ENCODE peak calls at places on chromosomes 16 and 17, in nine cellular contexts. One of them, this sample, is unnamed.

GRCh38 chr16:78705694-78706093 is 606.2 kb downstream of the WWOX start:
- DNase-seq in HepG2: peak; percentile 82
- DNase-seq in stomach: no peak
- DNase-seq in suprapubic skin: no peak
- DNase-seq in SK-N-SH: peak; percentile 4
- DNase-seq in K562: peak; percentile 30
- DNase-seq in transverse colon: no peak
- DNase-seq in upper lobe of left lung: no peak
- DNase-seq in esophagus muscularis mucosa: no peak
- DNase-seq in this sample: no peak

GRCh38 chr17:81049973-81050551 is 15.1 kb downstream of the BAIAP2 start:
- DNase-seq in HepG2: no peak
- DNase-seq in stomach: peak; percentile 89
- DNase-seq in suprapubic skin: no peak
- DNase-seq in SK-N-SH: peak; percentile 50
- DNase-seq in K562: no peak
- DNase-seq in transverse colon: peak; percentile 82
- DNase-seq in upper lobe of left lung: peak; percentile 87
- DNase-seq in esophagus muscularis mucosa: no peak
- DNase-seq in this sample: no peak

GRCh38 chr17:8514801-8515200 is 79.1 kb downstream of the NDEL1 start:
- DNase-seq in HepG2: no peak
- DNase-seq in stomach: no peak
- DNase-seq in suprapubic skin: no peak
- DNase-seq in SK-N-SH: no peak
- DNase-seq in K562: no peak
- DNase-seq in transverse colon: no peak
- DNase-seq in upper lobe of left lung: no peak
- DNase-seq in esophagus muscularis mucosa: no peak
- DNase-seq in this sample: no peak

GRCh38 chr16:49500211-49500610 is 126.6 kb downstream of the C16orf78 start:
- DNase-seq in HepG2: no peak
- DNase-seq in stomach: no peak
- DNase-seq in suprapubic skin: peak; percentile 20
- DNase-seq in SK-N-SH: no peak
- DNase-seq in K562: no peak
- DNase-seq in transverse colon: no peak
- DNase-seq in upper lobe of left lung: peak; percentile 11
- DNase-seq in esophagus muscularis mucosa: no peak
- DNase-seq in this sample: no peak

GRCh38 chr17:74126179-74126900 is 77.1 kb upstream of the RPL38 start:
- DNase-seq in HepG2: no peak
- DNase-seq in stomach: peak; percentile 40
- DNase-seq in suprapubic skin: no peak
- DNase-seq in SK-N-SH: no peak
- DNase-seq in K562: no peak
- DNase-seq in transverse colon: peak; percentile 40
- DNase-seq in upper lobe of left lung: no peak
- DNase-seq in esophagus muscularis mucosa: no peak
- DNase-seq in this sample: no peak

GRCh38 chr16:14286381-14287230 is 215.5 kb downstream of the MRTFB start:
- DNase-seq in HepG2: no peak
- DNase-seq in stomach: no peak
- DNase-seq in suprapubic skin: no peak
- DNase-seq in SK-N-SH: no peak
- DNase-seq in K562: no peak
- DNase-seq in transverse colon: peak; percentile 22
- DNase-seq in upper lobe of left lung: no peak
- DNase-seq in esophagus muscularis mucosa: no peak
- DNase-seq in this sample: no peak

GRCh38 chr16:79286646-79287423 is 313.7 kb downstream of the MAF start:
- DNase-seq in HepG2: no peak
- DNase-seq in stomach: peak; percentile 49
- DNase-seq in suprapubic skin: no peak
- DNase-seq in SK-N-SH: no peak
- DNase-seq in K562: no peak
- DNase-seq in transverse colon: peak; percentile 58
- DNase-seq in upper lobe of left lung: peak; percentile 53
- DNase-seq in esophagus muscularis mucosa: no peak
- DNase-seq in this sample: peak; percentile 74

GRCh38 chr16:14196011-14196410 is 124.9 kb downstream of the MRTFB start:
- DNase-seq in HepG2: no peak
- DNase-seq in stomach: no peak
- DNase-seq in suprapubic skin: no peak
- DNase-seq in SK-N-SH: peak; percentile 27
- DNase-seq in K562: no peak
- DNase-seq in transverse colon: no peak
- DNase-seq in upper lobe of left lung: no peak
- DNase-seq in esophagus muscularis mucosa: no peak
- DNase-seq in this sample: no peak

GRCh38 chr17:48330386-48330785 is 99.6 kb downstream of the SKAP1 start:
- DNase-seq in HepG2: no peak
- DNase-seq in stomach: no peak
- DNase-seq in suprapubic skin: no peak
- DNase-seq in SK-N-SH: no peak
- DNase-seq in K562: no peak
- DNase-seq in transverse colon: no peak
- DNase-seq in upper lobe of left lung: no peak
- DNase-seq in esophagus muscularis mucosa: no peak
- DNase-seq in this sample: no peak

GRCh38 chr17:77695386-77695785 is 263.1 kb upstream of the TNRC6C start:
- DNase-seq in HepG2: no peak
- DNase-seq in stomach: no peak
- DNase-seq in suprapubic skin: peak; percentile 37
- DNase-seq in SK-N-SH: no peak
- DNase-seq in K562: no peak
- DNase-seq in transverse colon: no peak
- DNase-seq in upper lobe of left lung: no peak
- DNase-seq in esophagus muscularis mucosa: no peak
- DNase-seq in this sample: no peak

GRCh38 chr17:29514792-29515191 is 52.0 kb downstream of the ABHD15 start:
- DNase-seq in HepG2: no peak
- DNase-seq in stomach: no peak
- DNase-seq in suprapubic skin: no peak
- DNase-seq in SK-N-SH: no peak
- DNase-seq in K562: no peak
- DNase-seq in transverse colon: no peak
- DNase-seq in upper lobe of left lung: no peak
- DNase-seq in esophagus muscularis mucosa: no peak
- DNase-seq in this sample: no peak

GRCh38 chr17:74738051-74738996 is 1.3 kb downstream of the RAB37 start:
- DNase-seq in HepG2: peak; percentile 82
- DNase-seq in stomach: peak; percentile 65
- DNase-seq in suprapubic skin: no peak
- DNase-seq in SK-N-SH: no peak
- DNase-seq in K562: no peak
- DNase-seq in transverse colon: peak; percentile 76
- DNase-seq in upper lobe of left lung: peak; percentile 55
- DNase-seq in esophagus muscularis mucosa: no peak
- DNase-seq in this sample: no peak

GRCh38 chr16:17367932-17368331 is 102.8 kb downstream of the XYLT1 start:
- DNase-seq in HepG2: no peak
- DNase-seq in stomach: no peak
- DNase-seq in suprapubic skin: no peak
- DNase-seq in SK-N-SH: peak; percentile 27
- DNase-seq in K562: peak; percentile 5
- DNase-seq in transverse colon: peak; percentile 41
- DNase-seq in upper lobe of left lung: no peak
- DNase-seq in esophagus muscularis mucosa: no peak
- DNase-seq in this sample: peak; percentile 78

GRCh38 chr17:690346-690745 is 24.3 kb downstream of the VPS53 start:
- DNase-seq in HepG2: no peak
- DNase-seq in stomach: no peak
- DNase-seq in suprapubic skin: no peak
- DNase-seq in SK-N-SH: no peak
- DNase-seq in K562: no peak
- DNase-seq in transverse colon: no peak
- DNase-seq in upper lobe of left lung: no peak
- DNase-seq in esophagus muscularis mucosa: no peak
- DNase-seq in this sample: no peak

GRCh38 chr17:19495828-19496227 is 37.8 kb upstream of the SLC47A1 start:
- DNase-seq in HepG2: no peak
- DNase-seq in stomach: no peak
- DNase-seq in suprapubic skin: no peak
- DNase-seq in SK-N-SH: no peak
- DNase-seq in K562: no peak
- DNase-seq in transverse colon: no peak
- DNase-seq in upper lobe of left lung: no peak
- DNase-seq in esophagus muscularis mucosa: no peak
- DNase-seq in this sample: no peak

GRCh38 chr17:51275381-51275780 is 15.0 kb downstream of the UTP18 start:
- DNase-seq in HepG2: no peak
- DNase-seq in stomach: no peak
- DNase-seq in suprapubic skin: no peak
- DNase-seq in SK-N-SH: no peak
- DNase-seq in K562: no peak
- DNase-seq in transverse colon: no peak
- DNase-seq in upper lobe of left lung: no peak
- DNase-seq in esophagus muscularis mucosa: no peak
- DNase-seq in this sample: no peak

GRCh38 chr17:41061969-41062368 is 2.1 kb upstream of the KRTAP2-3 start:
- DNase-seq in HepG2: peak; percentile 62
- DNase-seq in stomach: no peak
- DNase-seq in suprapubic skin: no peak
- DNase-seq in SK-N-SH: no peak
- DNase-seq in K562: no peak
- DNase-seq in transverse colon: no peak
- DNase-seq in upper lobe of left lung: no peak
- DNase-seq in esophagus muscularis mucosa: no peak
- DNase-seq in this sample: no peak

GRCh38 chr17:66964083-66964771 is at the start of gene CACNG4:
- DNase-seq in HepG2: no peak
- DNase-seq in stomach: no peak
- DNase-seq in suprapubic skin: no peak
- DNase-seq in SK-N-SH: peak; percentile 95
- DNase-seq in K562: no peak
- DNase-seq in transverse colon: no peak
- DNase-seq in upper lobe of left lung: no peak
- DNase-seq in esophagus muscularis mucosa: no peak
- DNase-seq in this sample: no peak

GRCh38 chr16:31476305-31477219 is 4.6 kb downstream of the TGFB1I1 start:
- DNase-seq in HepG2: peak; percentile 63
- DNase-seq in stomach: peak; percentile 93
- DNase-seq in suprapubic skin: peak; percentile 91
- DNase-seq in SK-N-SH: peak; percentile 59
- DNase-seq in K562: peak; percentile 87
- DNase-seq in transverse colon: peak; percentile 96
- DNase-seq in upper lobe of left lung: peak; percentile 91
- DNase-seq in esophagus muscularis mucosa: no peak
- DNase-seq in this sample: peak; percentile 85

GRCh38 chr16:69111831-69112230 is 6.4 kb downstream of the HAS3 start:
- DNase-seq in HepG2: no peak
- DNase-seq in stomach: no peak
- DNase-seq in suprapubic skin: no peak
- DNase-seq in SK-N-SH: no peak
- DNase-seq in K562: no peak
- DNase-seq in transverse colon: no peak
- DNase-seq in upper lobe of left lung: no peak
- DNase-seq in esophagus muscularis mucosa: no peak
- DNase-seq in this sample: no peak

GRCh38 chr16:69114346-69114975 is 9.0 kb downstream of the HAS3 start:
- DNase-seq in HepG2: no peak
- DNase-seq in stomach: no peak
- DNase-seq in suprapubic skin: no peak
- DNase-seq in SK-N-SH: no peak
- DNase-seq in K562: no peak
- DNase-seq in transverse colon: no peak
- DNase-seq in upper lobe of left lung: no peak
- DNase-seq in esophagus muscularis mucosa: no peak
- DNase-seq in this sample: peak; percentile 46

GRCh38 chr16:69111216-69111615 is 5.8 kb downstream of the HAS3 start:
- DNase-seq in HepG2: no peak
- DNase-seq in stomach: no peak
- DNase-seq in suprapubic skin: no peak
- DNase-seq in SK-N-SH: no peak
- DNase-seq in K562: no peak
- DNase-seq in transverse colon: no peak
- DNase-seq in upper lobe of left lung: no peak
- DNase-seq in esophagus muscularis mucosa: no peak
- DNase-seq in this sample: no peak

GRCh38 chr16:69113216-69113615 is 7.8 kb downstream of the HAS3 start:
- DNase-seq in HepG2: no peak
- DNase-seq in stomach: no peak
- DNase-seq in suprapubic skin: no peak
- DNase-seq in SK-N-SH: no peak
- DNase-seq in K562: no peak
- DNase-seq in transverse colon: no peak
- DNase-seq in upper lobe of left lung: no peak
- DNase-seq in esophagus muscularis mucosa: no peak
- DNase-seq in this sample: peak; percentile 27

GRCh38 chr16:69112285-69113129 is 7.1 kb downstream of the HAS3 start:
- DNase-seq in HepG2: peak; percentile 62
- DNase-seq in stomach: peak; percentile 71
- DNase-seq in suprapubic skin: no peak
- DNase-seq in SK-N-SH: peak; percentile 82
- DNase-seq in K562: peak; percentile 81
- DNase-seq in transverse colon: peak; percentile 64
- DNase-seq in upper lobe of left lung: peak; percentile 69
- DNase-seq in esophagus muscularis mucosa: no peak
- DNase-seq in this sample: peak; percentile 67
- TF ChIP-seq EP300 in HepG2: no peak
- TF ChIP-seq EP300 in stomach: no peak
- TF ChIP-seq EP300 in suprapubic skin: no peak
- TF ChIP-seq EP300 in SK-N-SH: no peak
- TF ChIP-seq EP300 in K562: no peak
- TF ChIP-seq EP300 in transverse colon: no peak
- TF ChIP-seq EP300 in upper lobe of left lung: no peak
- TF ChIP-seq EP300 in esophagus muscularis mucosa: no peak
- TF ChIP-seq EP300 in this sample: no peak

GRCh38 chr17:79808763-79809529 is 12.1 kb upstream of the CBX8 start:
- DNase-seq in HepG2: peak; percentile 73
- DNase-seq in stomach: peak; percentile 66
- DNase-seq in suprapubic skin: no peak
- DNase-seq in SK-N-SH: no peak
- DNase-seq in K562: peak; percentile 64
- DNase-seq in transverse colon: peak; percentile 57
- DNase-seq in upper lobe of left lung: peak; percentile 42
- DNase-seq in esophagus muscularis mucosa: no peak
- DNase-seq in this sample: no peak
- TF ChIP-seq CTCF in HepG2: peak; percentile 91
- TF ChIP-seq CTCF in stomach: no peak
- TF ChIP-seq CTCF in suprapubic skin: no peak
- TF ChIP-seq CTCF in SK-N-SH: peak; percentile 26
- TF ChIP-seq CTCF in K562: peak; percentile 55
- TF ChIP-seq CTCF in transverse colon: peak; percentile 35
- TF ChIP-seq CTCF in upper lobe of left lung: no peak
- TF ChIP-seq CTCF in esophagus muscularis mucosa: no peak
- TF ChIP-seq CTCF in this sample: no peak

GRCh38 chr17:63622571-63623390 is 564 bp downstream of the MAP3K3 start:
- DNase-seq in HepG2: peak; percentile 49
- DNase-seq in stomach: peak; percentile 80
- DNase-seq in suprapubic skin: peak; percentile 90
- DNase-seq in SK-N-SH: peak; percentile 94
- DNase-seq in K562: peak; percentile 77
- DNase-seq in transverse colon: peak; percentile 76
- DNase-seq in upper lobe of left lung: peak; percentile 77
- DNase-seq in esophagus muscularis mucosa: no peak
- DNase-seq in this sample: peak; percentile 86
- TF ChIP-seq POLR2AphosphoS5 in HepG2: no peak
- TF ChIP-seq POLR2AphosphoS5 in stomach: peak; percentile 13
- TF ChIP-seq POLR2AphosphoS5 in suprapubic skin: no peak
- TF ChIP-seq POLR2AphosphoS5 in SK-N-SH: no peak
- TF ChIP-seq POLR2AphosphoS5 in K562: no peak
- TF ChIP-seq POLR2AphosphoS5 in transverse colon: peak; percentile 16
- TF ChIP-seq POLR2AphosphoS5 in upper lobe of left lung: no peak
- TF ChIP-seq POLR2AphosphoS5 in esophagus muscularis mucosa: peak; percentile 56
- TF ChIP-seq POLR2AphosphoS5 in this sample: peak; percentile 7

GRCh38 chr17:15279011-15279477 is 13.9 kb upstream of the PMP22 start:
- DNase-seq in HepG2: no peak
- DNase-seq in stomach: no peak
- DNase-seq in suprapubic skin: no peak
- DNase-seq in SK-N-SH: no peak
- DNase-seq in K562: peak; percentile 24
- DNase-seq in transverse colon: no peak
- DNase-seq in upper lobe of left lung: no peak
- DNase-seq in esophagus muscularis mucosa: no peak
- DNase-seq in this sample: no peak
- TF ChIP-seq EP300 in HepG2: no peak
- TF ChIP-seq EP300 in stomach: no peak
- TF ChIP-seq EP300 in suprapubic skin: no peak
- TF ChIP-seq EP300 in SK-N-SH: no peak
- TF ChIP-seq EP300 in K562: no peak
- TF ChIP-seq EP300 in transverse colon: no peak
- TF ChIP-seq EP300 in upper lobe of left lung: no peak
- TF ChIP-seq EP300 in esophagus muscularis mucosa: no peak
- TF ChIP-seq EP300 in this sample: no peak

This sample was measured in sigmoid colon.